ENCODE peak calls at places on chromosomes 2 and 18, in eight cellular contexts. O is effector memory CD4-positive, alpha-beta T cell; B is H54; A is stimulated activated CD8-positive, alpha-beta memory T cell treated with anti-CD3 and anti-CD28 coated beads, Interleukin-12 subunit alpha, Interleukin-12 subunit beta, amount 100 ng/mL, for 4 hours; Z is iris pigment epithelial cell; M is neuronal stem cell; L is effector memory CD8-positive, alpha-beta T cell; N is stimulated activated naive CD8-positive, alpha-beta T cell treated with anti-CD3 and anti-CD28 coated beads, Interleukin-15, Interleukin-2, amounts not matched to agents 100 U/mL and 50 U/mL, for 24 hours. E is an unnamed sample.

GRCh38 chr18:62484941-62485340 is 37.9 kb upstream of the ZCCHC2 start:
- DNase-seq in O (no peak), B (no peak), A (no peak), Z (no peak), M (no peak), L (no peak), N (no peak), E (no peak)

GRCh38 chr2:177688844-177689243 is 296.3 kb downstream of the AGPS start:
- DNase-seq in O (no peak), B (no peak), A (no peak), Z (no peak), M (no peak), L (no peak), N (no peak), E (no peak)

GRCh38 chr2:239278361-239278760 is 122.5 kb downstream of the HDAC4 start:
- DNase-seq in O (no peak), B (no peak), A (no peak), Z (no peak), M (no peak), L (no peak), N (no peak), E (no peak)

GRCh38 chr2:203720922-203721672 is 14.7 kb downstream of the CD28 start:
- DNase-seq in O (no peak), B (no peak), A (no peak), Z (no peak), M (no peak), L (no peak), N (no peak), E (no peak)

GRCh38 chr2:709138-709779 is 32.1 kb upstream of the TMEM18 start:
- DNase-seq in O (no peak), B (no peak), A (no peak), Z (no peak), M (no peak), L (no peak), N (no peak), E (no peak)

GRCh38 chr18:50805732-50806131 is 14.1 kb downstream of the MRO start:
- DNase-seq in O (no peak), B (no peak), A (no peak), Z (peak), M (no peak), L (no peak), N (no peak), E (no peak)

GRCh38 chr2:239154971-239155805 is 245.6 kb downstream of the HDAC4 start:
- DNase-seq in O (no peak), B (no peak), A (no peak), Z (no peak), M (no peak), L (no peak), N (no peak), E (no peak)

GRCh38 chr2:127606594-127607398 is 39.2 kb upstream of the GPR17 start:
- DNase-seq in O (no peak), B (no peak), A (no peak), Z (no peak), M (no peak), L (no peak), N (no peak), E (no peak)

GRCh38 chr2:106972782-106973181 is 86.8 kb upstream of the ST6GAL2 start:
- DNase-seq in O (no peak), B (no peak), A (no peak), Z (peak), M (no peak), L (no peak), N (no peak), E (no peak)

GRCh38 chr18:76686737-76687231 is 135.6 kb upstream of the ZNF236 start:
- DNase-seq in O (no peak), B (peak), A (no peak), Z (peak), M (peak), L (peak), N (peak), E (peak)

GRCh38 chr2:36569267-36569860 is 28.6 kb downstream of the FEZ2 start:
- DNase-seq in O (no peak), B (no peak), A (no peak), Z (peak), M (no peak), L (no peak), N (no peak), E (no peak)

GRCh38 chr2:173002751-173003541 is 72.7 kb upstream of the MAP3K20 start:
- DNase-seq in O (no peak), B (no peak), A (no peak), Z (no peak), M (no peak), L (no peak), N (no peak), E (no peak)

GRCh38 chr2:177598321-177598922 is 205.8 kb downstream of the AGPS start:
- DNase-seq in O (no peak), B (no peak), A (no peak), Z (peak), M (no peak), L (no peak), N (no peak), E (no peak)

GRCh38 chr2:9950521-9951271 is 797 bp upstream of the GRHL1 start:
- DNase-seq in O (peak), B (no peak), A (no peak), Z (no peak), M (peak), L (peak), N (peak), E (no peak)

GRCh38 chr2:228613133-228613532 is 431.6 kb upstream of the SPHKAP start:
- DNase-seq in O (no peak), B (peak), A (no peak), Z (peak), M (no peak), L (no peak), N (no peak), E (no peak)

GRCh38 chr18:45506951-45507350 is 108.3 kb upstream of the SLC14A2 start:
- DNase-seq in O (no peak), B (no peak), A (no peak), Z (no peak), M (no peak), L (no peak), N (no peak), E (no peak)

GRCh38 chr2:95392730-95393455 is 9.6 kb upstream of the FAHD2A start:
- DNase-seq in O (no peak), B (no peak), A (no peak), Z (no peak), M (no peak), L (no peak), N (no peak), E (no peak)

GRCh38 chr2:84792856-84793522 is 87.9 kb downstream of the TRABD2A start:
- DNase-seq in O (no peak), B (no peak), A (no peak), Z (peak), M (no peak), L (no peak), N (no peak), E (no peak)

GRCh38 chr2:8565399-8566154 is 116.3 kb upstream of the ID2 start:
- DNase-seq in O (no peak), B (no peak), A (no peak), Z (no peak), M (no peak), L (no peak), N (no peak), E (no peak)

GRCh38 chr2:201205516-201205850 is 22.5 kb downstream of the CASP10 start:
- DNase-seq in O (no peak), B (no peak), A (no peak), Z (no peak), M (no peak), L (no peak), N (no peak), E (no peak)

GRCh38 chr2:189179607-189179979 is at the start of gene COL5A2:
- DNase-seq in O (no peak), B (no peak), A (no peak), Z (peak), M (peak), L (no peak), N (no peak), E (no peak)

GRCh38 chr2:119701352-119701751 is 22.4 kb downstream of the TMEM177 start:
- DNase-seq in O (no peak), B (no peak), A (no peak), Z (no peak), M (no peak), L (no peak), N (no peak), E (no peak)